ENCODE peak calls at places on chromosomes 16 and 17, in eight cellular contexts. X is stimulated activated CD8-positive, alpha-beta memory T cell treated with anti-CD3 and anti-CD28 coated beads, Interleukin-7, amount 100 ng/mL, for 1 hour; N is EH; M is D341Med; I is HEK293T; B is adrenal gland; Z is ovary; F is activated CD4-positive, CD25-positive, alpha-beta regulatory T cell. D is an unnamed sample.

GRCh38 chr16:77131398-77131797 is 59.6 kb upstream of the MON1B start:
- DNase-seq in X (no peak), N (no peak), M (no peak), I (no peak), B (no peak), Z (no peak), F (no peak), D (no peak)

GRCh38 chr17:77527836-77528505 is 387.2 kb downstream of the SEC14L1 start:
- DNase-seq in X (no peak), N (no peak), M (peak), I (no peak), B (no peak), Z (no peak), F (no peak), D (no peak)

GRCh38 chr17:81405382-81406005 is 10.2 kb downstream of the BAHCC1 start:
- DNase-seq in X (no peak), N (peak), M (no peak), I (no peak), B (peak), Z (peak), F (no peak), D (no peak)

GRCh38 chr16:82630688-82631087 is 3.9 kb downstream of the CDH13 start:
- DNase-seq in X (no peak), N (peak), M (no peak), I (no peak), B (no peak), Z (no peak), F (no peak), D (no peak)

GRCh38 chr17:45935197-45935709 is 40.9 kb downstream of the MAPT start:
- DNase-seq in X (no peak), N (no peak), M (no peak), I (no peak), B (no peak), Z (no peak), F (no peak), D (no peak)

GRCh38 chr17:57350266-57350665 is 93.9 kb downstream of the MSI2 start:
- DNase-seq in X (no peak), N (peak), M (peak), I (no peak), B (no peak), Z (no peak), F (no peak), D (no peak)

GRCh38 chr16:86827521-86827920 is 249.2 kb downstream of the FOXL1 start:
- DNase-seq in X (no peak), N (no peak), M (no peak), I (no peak), B (no peak), Z (no peak), F (no peak), D (no peak)

GRCh38 chr17:14575349-14575966 is 274.6 kb downstream of the HS3ST3B1 start:
- DNase-seq in X (no peak), N (peak), M (no peak), I (no peak), B (no peak), Z (no peak), F (no peak), D (no peak)

GRCh38 chr17:5931611-5932010 is 138.6 kb upstream of the WSCD1 start:
- DNase-seq in X (no peak), N (no peak), M (no peak), I (no peak), B (no peak), Z (no peak), F (no peak), D (no peak)

GRCh38 chr16:79190542-79190941 is 410.0 kb downstream of the MAF start:
- DNase-seq in X (no peak), N (no peak), M (no peak), I (no peak), B (no peak), Z (no peak), F (no peak), D (no peak)

GRCh38 chr16:29961127-29961478 is 776 bp upstream of the TMEM219 start:
- DNase-seq in X (no peak), N (no peak), M (peak), I (no peak), B (no peak), Z (no peak), F (no peak), D (no peak)

GRCh38 chr17:66426397-66427033 is 124.1 kb downstream of the PRKCA start:
- DNase-seq in X (peak), N (peak), M (peak), I (peak), B (no peak), Z (no peak), F (no peak), D (no peak)

GRCh38 chr16:2904922-2905240 is 6.8 kb upstream of the FLYWCH1 start:
- DNase-seq in X (no peak), N (no peak), M (no peak), I (no peak), B (no peak), Z (no peak), F (no peak), D (no peak)

GRCh38 chr17:61017317-61018001 is 339.8 kb downstream of the BCAS3 start:
- DNase-seq in X (no peak), N (no peak), M (no peak), I (no peak), B (no peak), Z (no peak), F (no peak), D (no peak)

GRCh38 chr17:7019839-7020519 is 2.9 kb upstream of the BCL6B start:
- DNase-seq in X (no peak), N (peak), M (peak), I (peak), B (peak), Z (peak), F (no peak), D (no peak)

GRCh38 chr16:79767597-79768280 is 167.2 kb upstream of the MAF start:
- DNase-seq in X (no peak), N (peak), M (no peak), I (no peak), B (no peak), Z (peak), F (no peak), D (no peak)

GRCh38 chr17:47188266-47188665 is 829 bp downstream of the CDC27 start:
- DNase-seq in X (no peak), N (peak), M (no peak), I (peak), B (no peak), Z (no peak), F (no peak), D (no peak)